ENCODE peak calls at places on chromosomes 11 and 22, in seven cellular contexts. One of them, this sample, is unnamed.

GRCh38 chr22:43852605-43853327 is 9.5 kb downstream of the SULT4A1 start:
- DNase-seq in AG04450: no peak
- DNase-seq in bronchial epithelial cell: no peak
- DNase-seq in choroid plexus epithelial cell: no peak
- DNase-seq in AG10803: no peak
- DNase-seq in astrocyte: no peak
- DNase-seq in AG09309: no peak
- DNase-seq in this sample: no peak

GRCh38 chr22:45876136-45877035 is 100.6 kb downstream of the WNT7B start:
- DNase-seq in AG10803: no peak
- DNase-seq in choroid plexus epithelial cell: no peak
- DNase-seq in astrocyte: no peak
- DNase-seq in bronchial epithelial cell: no peak
- DNase-seq in AG04450: no peak
- DNase-seq in AG09309: no peak
- DNase-seq in this sample: no peak

GRCh38 chr11:40401132-40401853 is 1058.2 kb downstream of the LRRC4C start:
- DNase-seq in AG10803: no peak
- DNase-seq in choroid plexus epithelial cell: no peak
- DNase-seq in AG04450: no peak
- DNase-seq in AG09309: no peak
- DNase-seq in bronchial epithelial cell: no peak
- DNase-seq in astrocyte: no peak
- DNase-seq in this sample: no peak

GRCh38 chr22:25368271-25368670 is 148.8 kb downstream of the CRYBB2 start:
- DNase-seq in AG09309: no peak
- DNase-seq in AG04450: peak; percentile 24
- DNase-seq in AG10803: peak; percentile 65
- DNase-seq in bronchial epithelial cell: peak; percentile 67
- DNase-seq in choroid plexus epithelial cell: peak; percentile 58
- DNase-seq in astrocyte: peak; percentile 64
- DNase-seq in this sample: peak; percentile 65

GRCh38 chr11:19547044-19547443 is 165.6 kb upstream of the NAV2 start:
- DNase-seq in AG10803: no peak
- DNase-seq in bronchial epithelial cell: no peak
- DNase-seq in AG04450: no peak
- DNase-seq in choroid plexus epithelial cell: no peak
- DNase-seq in astrocyte: no peak
- DNase-seq in AG09309: no peak
- DNase-seq in this sample: no peak

GRCh38 chr11:6927030-6927617 is 898 bp downstream of the ZNF215 start:
- DNase-seq in AG04450: no peak
- DNase-seq in bronchial epithelial cell: no peak
- DNase-seq in astrocyte: peak; percentile 18
- DNase-seq in AG09309: no peak
- DNase-seq in AG10803: no peak
- DNase-seq in choroid plexus epithelial cell: no peak
- DNase-seq in this sample: peak; percentile 2

GRCh38 chr11:110337570-110338193 is 41.3 kb upstream of the RDX start:
- DNase-seq in AG10803: no peak
- DNase-seq in bronchial epithelial cell: peak; percentile 92
- DNase-seq in choroid plexus epithelial cell: peak; percentile 47
- DNase-seq in AG09309: no peak
- DNase-seq in AG04450: no peak
- DNase-seq in astrocyte: peak; percentile 19
- DNase-seq in this sample: peak; percentile 90

GRCh38 chr22:20779813-20780148 is 5.9 kb downstream of the SERPIND1 start:
- DNase-seq in AG09309: no peak
- DNase-seq in choroid plexus epithelial cell: peak; percentile 85
- DNase-seq in bronchial epithelial cell: peak; percentile 59
- DNase-seq in astrocyte: peak; percentile 76
- DNase-seq in AG10803: no peak
- DNase-seq in AG04450: peak; percentile 7
- DNase-seq in this sample: peak; percentile 37

GRCh38 chr22:48740731-48741405 is 1086.8 kb downstream of the BRD1 start:
- DNase-seq in astrocyte: no peak
- DNase-seq in AG10803: no peak
- DNase-seq in bronchial epithelial cell: no peak
- DNase-seq in choroid plexus epithelial cell: no peak
- DNase-seq in AG09309: no peak
- DNase-seq in AG04450: no peak
- DNase-seq in this sample: no peak

GRCh38 chr11:8006349-8006977 is 19.3 kb downstream of the EIF3F start:
- DNase-seq in astrocyte: peak; percentile 39
- DNase-seq in AG10803: peak; percentile 75
- DNase-seq in AG09309: peak; percentile 33
- DNase-seq in choroid plexus epithelial cell: peak; percentile 84
- DNase-seq in AG04450: peak; percentile 44
- DNase-seq in bronchial epithelial cell: peak; percentile 61
- DNase-seq in this sample: peak; percentile 73

GRCh38 chr11:69140635-69141034 is 15.1 kb upstream of the SMIM38 start:
- DNase-seq in choroid plexus epithelial cell: no peak
- DNase-seq in AG04450: no peak
- DNase-seq in bronchial epithelial cell: peak; percentile 35
- DNase-seq in AG10803: no peak
- DNase-seq in AG09309: no peak
- DNase-seq in astrocyte: no peak
- DNase-seq in this sample: peak; percentile 59

GRCh38 chr11:1288426-1289151 is 20.8 kb downstream of the TOLLIP start:
- DNase-seq in AG10803: no peak
- DNase-seq in astrocyte: no peak
- DNase-seq in choroid plexus epithelial cell: no peak
- DNase-seq in bronchial epithelial cell: no peak
- DNase-seq in AG04450: no peak
- DNase-seq in AG09309: no peak
- DNase-seq in this sample: no peak

GRCh38 chr11:73931039-73931645 is 19.7 kb upstream of the DNAJB13 start:
- DNase-seq in astrocyte: peak; percentile 65
- DNase-seq in bronchial epithelial cell: peak; percentile 70
- DNase-seq in choroid plexus epithelial cell: peak; percentile 95
- DNase-seq in AG10803: peak; percentile 77
- DNase-seq in AG09309: peak; percentile 52
- DNase-seq in AG04450: peak; percentile 54
- DNase-seq in this sample: peak; percentile 79

GRCh38 chr22:28016781-28017557 is 97.9 kb upstream of the PITPNB start:
- DNase-seq in AG10803: no peak
- DNase-seq in astrocyte: no peak
- DNase-seq in choroid plexus epithelial cell: no peak
- DNase-seq in bronchial epithelial cell: no peak
- DNase-seq in AG04450: no peak
- DNase-seq in AG09309: no peak
- DNase-seq in this sample: no peak

GRCh38 chr11:110148775-110149744 is 55.9 kb downstream of the ZC3H12C start:
- DNase-seq in AG10803: peak; percentile 34
- DNase-seq in AG09309: peak; percentile 68
- DNase-seq in choroid plexus epithelial cell: peak; percentile 85
- DNase-seq in astrocyte: peak; percentile 87
- DNase-seq in AG04450: no peak
- DNase-seq in bronchial epithelial cell: peak; percentile 83
- DNase-seq in this sample: peak; percentile 61

GRCh38 chr11:2882681-2883110 is 2.9 kb downstream of the CDKN1C start:
- DNase-seq in AG10803: no peak
- DNase-seq in AG09309: no peak
- DNase-seq in AG04450: no peak
- DNase-seq in bronchial epithelial cell: no peak
- DNase-seq in astrocyte: no peak
- DNase-seq in choroid plexus epithelial cell: no peak
- DNase-seq in this sample: no peak

GRCh38 chr11:43735931-43736330 is 55.4 kb downstream of the HSD17B12 start:
- DNase-seq in astrocyte: peak; percentile 83
- DNase-seq in choroid plexus epithelial cell: peak; percentile 25
- DNase-seq in AG09309: peak; percentile 56
- DNase-seq in AG04450: no peak
- DNase-seq in bronchial epithelial cell: peak; percentile 2
- DNase-seq in AG10803: peak; percentile 76
- DNase-seq in this sample: no peak

GRCh38 chr11:26992031-26992541 is 1.8 kb upstream of the FIBIN start:
- DNase-seq in AG04450: peak; percentile 67
- DNase-seq in bronchial epithelial cell: peak; percentile 96
- DNase-seq in choroid plexus epithelial cell: peak; percentile 95
- DNase-seq in AG10803: peak; percentile 91
- DNase-seq in astrocyte: peak; percentile 91
- DNase-seq in AG09309: peak; percentile 78
- DNase-seq in this sample: peak; percentile 90

GRCh38 chr11:111066861-111067260 is 178.7 kb upstream of the POU2AF2 start:
- DNase-seq in AG04450: no peak
- DNase-seq in AG10803: no peak
- DNase-seq in astrocyte: peak; percentile 23
- DNase-seq in AG09309: no peak
- DNase-seq in bronchial epithelial cell: no peak
- DNase-seq in choroid plexus epithelial cell: no peak
- DNase-seq in this sample: no peak

GRCh38 chr11:67024966-67025365 is 2.0 kb downstream of the SYT12 start:
- DNase-seq in AG09309: no peak
- DNase-seq in AG04450: no peak
- DNase-seq in astrocyte: no peak
- DNase-seq in choroid plexus epithelial cell: no peak
- DNase-seq in AG10803: no peak
- DNase-seq in bronchial epithelial cell: peak; percentile 12
- DNase-seq in this sample: no peak

GRCh38 chr11:67024410-67024809 is 1.5 kb downstream of the SYT12 start:
- DNase-seq in bronchial epithelial cell: peak; percentile 21
- DNase-seq in choroid plexus epithelial cell: no peak
- DNase-seq in AG09309: no peak
- DNase-seq in AG04450: no peak
- DNase-seq in astrocyte: no peak
- DNase-seq in AG10803: no peak
- DNase-seq in this sample: no peak

GRCh38 chr11:67022341-67022933 is 497 bp upstream of the SYT12 start:
- DNase-seq in astrocyte: peak; percentile 63
- DNase-seq in AG10803: no peak
- DNase-seq in AG04450: peak; percentile 15
- DNase-seq in AG09309: no peak
- DNase-seq in choroid plexus epithelial cell: peak; percentile 61
- DNase-seq in bronchial epithelial cell: peak; percentile 89
- DNase-seq in this sample: peak; percentile 88

GRCh38 chr11:67022961-67023956 is at the start of gene SYT12:
- DNase-seq in AG10803: no peak
- DNase-seq in AG04450: no peak
- DNase-seq in astrocyte: no peak
- DNase-seq in bronchial epithelial cell: no peak
- DNase-seq in choroid plexus epithelial cell: peak; percentile 25
- DNase-seq in AG09309: no peak
- DNase-seq in this sample: peak; percentile 46

DNA sequence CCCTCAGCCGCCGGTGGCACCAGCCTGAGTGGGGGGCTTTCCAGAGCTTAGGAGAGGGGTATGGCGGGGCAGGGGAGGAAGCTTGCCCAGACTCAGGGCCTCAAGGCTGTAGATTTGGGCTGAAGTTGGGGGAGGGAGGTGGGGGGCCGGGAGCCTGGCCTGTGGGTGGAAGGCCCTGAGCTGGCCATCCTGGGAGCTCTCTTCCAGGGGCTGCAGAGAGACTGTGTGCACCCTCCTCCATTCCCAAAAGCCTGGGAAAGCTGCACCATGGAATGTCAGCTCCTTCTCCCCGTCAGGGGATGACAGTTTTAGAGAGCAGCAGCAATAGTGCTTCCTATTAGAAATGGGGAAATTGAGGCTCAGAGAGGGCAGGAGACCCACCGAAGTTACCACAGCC is 1.0 kb downstream of the SYT12 start:
- DNase-seq in AG09309: no peak
- DNase-seq in choroid plexus epithelial cell: no peak
- DNase-seq in AG10803: no peak
- DNase-seq in AG04450: no peak
- DNase-seq in bronchial epithelial cell: no peak
- DNase-seq in astrocyte: no peak
- DNase-seq in this sample: no peak
- H3K4me3 ChIP-seq in AG09309: no peak overlapping the region
- H3K4me3 ChIP-seq in choroid plexus epithelial cell: peak overlapping the region; percentile 57
- H3K4me3 ChIP-seq in AG10803: peak overlapping the region; percentile 41
- H3K4me3 ChIP-seq in AG04450: peak overlapping the region; percentile 52
- H3K4me3 ChIP-seq in bronchial epithelial cell: peak overlapping the region; percentile 46
- H3K4me3 ChIP-seq in astrocyte: peak overlapping the region; percentile 42
- H3K4me3 ChIP-seq in this sample: peak overlapping the region; percentile 35

GRCh38 chr22:33247758-33248157 is 189.6 kb upstream of the SYN3 start:
- DNase-seq in choroid plexus epithelial cell: no peak
- DNase-seq in AG10803: no peak
- DNase-seq in bronchial epithelial cell: peak; percentile 8
- DNase-seq in astrocyte: no peak
- DNase-seq in AG09309: no peak
- DNase-seq in AG04450: no peak
- DNase-seq in this sample: no peak
- TF ChIP-seq CTCF in choroid plexus epithelial cell: no peak
- TF ChIP-seq CTCF in AG10803: no peak
- TF ChIP-seq CTCF in bronchial epithelial cell: no peak
- TF ChIP-seq CTCF in astrocyte: no peak
- TF ChIP-seq CTCF in AG09309: no peak
- TF ChIP-seq CTCF in AG04450: no peak
- TF ChIP-seq CTCF in this sample: no peak

GRCh38 chr22:39437836-39438704 is 18.7 kb upstream of the MGAT3 start:
- DNase-seq in astrocyte: no peak
- DNase-seq in bronchial epithelial cell: no peak
- DNase-seq in AG09309: no peak
- DNase-seq in AG10803: no peak
- DNase-seq in choroid plexus epithelial cell: no peak
- DNase-seq in AG04450: no peak
- DNase-seq in this sample: no peak
- H3K4me3 ChIP-seq in astrocyte: no peak overlapping the region
- H3K4me3 ChIP-seq in bronchial epithelial cell: no peak overlapping the region
- H3K4me3 ChIP-seq in AG09309: no peak overlapping the region
- H3K4me3 ChIP-seq in AG10803: no peak overlapping the region
- H3K4me3 ChIP-seq in choroid plexus epithelial cell: no peak overlapping the region
- H3K4me3 ChIP-seq in AG04450: no peak overlapping the region
- H3K4me3 ChIP-seq in this sample: peak overlapping the region; percentile 21

DNA sequence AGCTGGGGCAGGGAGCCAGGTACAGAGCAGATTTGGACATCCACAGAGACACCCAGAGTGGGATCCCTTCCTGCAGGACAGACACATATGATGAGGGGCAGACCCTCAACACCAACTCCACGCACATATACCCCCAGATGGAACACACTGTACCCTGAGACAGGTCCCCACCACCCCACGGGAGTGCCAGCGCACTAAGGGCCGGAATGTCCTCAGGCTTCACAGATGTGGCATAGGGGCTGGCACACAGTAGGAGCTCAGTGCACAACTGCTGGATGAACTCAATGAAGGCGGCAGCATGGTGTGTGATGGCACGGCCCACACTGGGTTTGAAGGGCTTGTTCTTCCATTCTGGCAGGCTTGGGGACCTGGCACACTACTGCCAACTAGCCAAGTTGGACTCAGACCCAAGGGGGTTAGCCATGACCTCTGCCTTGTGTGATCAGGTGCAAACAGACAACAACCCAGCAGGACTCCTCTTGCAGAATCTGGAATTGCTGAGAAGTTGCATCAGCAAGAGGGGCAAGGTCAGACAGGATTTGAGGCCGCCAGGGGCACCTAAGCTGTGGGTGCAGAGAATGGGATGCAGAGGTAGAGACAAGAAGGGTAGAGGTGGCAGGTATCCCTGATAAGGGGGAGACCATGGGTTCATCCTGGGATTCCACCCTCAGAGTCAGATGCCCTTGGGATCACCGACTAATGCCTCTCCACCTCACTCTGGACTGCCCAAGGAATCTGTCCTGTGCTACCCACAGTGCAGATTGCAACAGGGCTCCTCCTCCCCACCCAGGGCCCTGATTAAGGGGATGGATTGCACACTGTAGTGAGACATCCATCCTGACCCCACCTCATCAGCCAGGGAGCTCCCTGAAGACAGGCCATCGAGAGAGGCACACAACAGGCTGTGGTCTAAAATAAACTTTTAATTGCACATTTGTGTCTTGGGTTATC is 2.4 kb downstream of the C22orf15 start:
- DNase-seq in choroid plexus epithelial cell: no peak
- DNase-seq in AG09309: no peak
- DNase-seq in AG04450: no peak
- DNase-seq in AG10803: no peak
- DNase-seq in astrocyte: no peak
- DNase-seq in bronchial epithelial cell: no peak
- DNase-seq in this sample: no peak
- TF ChIP-seq CTCF in choroid plexus epithelial cell: no peak
- TF ChIP-seq CTCF in AG09309: no peak
- TF ChIP-seq CTCF in AG04450: no peak
- TF ChIP-seq CTCF in AG10803: no peak
- TF ChIP-seq CTCF in astrocyte: no peak
- TF ChIP-seq CTCF in bronchial epithelial cell: no peak
- TF ChIP-seq CTCF in this sample: no peak